ENCODE peak calls at places on chromosome 19, in four cellular contexts. X, G, V and F are unnamed samples.

GRCh38 chr19:11337080-11337479 is 2.4 kb downstream of the RAB3D start:
- ATAC-seq in X (no peak), G (no peak), V (no peak), F (no peak)

GRCh38 chr19:19546751-19547162 is 8.7 kb downstream of the CILP2 start:
- ATAC-seq in X (peak), G (no peak), V (peak), F (peak)

GRCh38 chr19:5844456-5845433 is 5.2 kb upstream of the FUT6 start:
- ATAC-seq in X (no peak), G (no peak), V (peak), F (peak)

GRCh38 chr19:6947745-6948144 is 60.4 kb downstream of the ADGRE1 start:
- ATAC-seq in X (peak), G (peak), V (peak), F (no peak)

GRCh38 chr19:1985588-1986356 is 29.7 kb downstream of the BTBD2 start:
- ATAC-seq in X (no peak), G (no peak), V (peak), F (peak)

GRCh38 chr19:36103842-36104552 is 6.9 kb upstream of the OVOL3 start:
- ATAC-seq in X (peak), G (no peak), V (no peak), F (peak)

GRCh38 chr19:48551437-48552302 is at the start of gene SULT2B1:
- ATAC-seq in X (peak), G (no peak), V (peak), F (peak)

GRCh38 chr19:28406966-28407365 is 806.0 kb downstream of the UQCRFS1 start:
- ATAC-seq in X (no peak), G (no peak), V (no peak), F (no peak)

GRCh38 chr19:42282036-42282762 is 13.1 kb downstream of the CIC start:
- ATAC-seq in X (no peak), G (no peak), V (no peak), F (no peak)

GRCh38 chr19:45817725-45818301 is 2.7 kb upstream of the RSPH6A start:
- ATAC-seq in X (peak), G (peak), V (peak), F (peak)

GRCh38 chr19:39024875-39025641 is 7.3 kb downstream of the FBXO27 start:
- ATAC-seq in X (no peak), G (no peak), V (no peak), F (no peak)

GRCh38 chr19:17797397-17798201 is 2.7 kb downstream of the B3GNT3 start:
- ATAC-seq in X (peak), G (peak), V (peak), F (peak)

GRCh38 chr19:43438291-43439162 is 23.8 kb downstream of the TEX101 start:
- ATAC-seq in X (peak), G (peak), V (peak), F (peak)

GRCh38 chr19:48969276-48970138 is 4.4 kb downstream of the FTL start:
- ATAC-seq in X (no peak), G (peak), V (no peak), F (no peak)

GRCh38 chr19:1122972-1123363 is 19.2 kb downstream of the GPX4 start:
- ATAC-seq in X (peak), G (peak), V (peak), F (peak)

GRCh38 chr19:10368101-10368803 is 12.1 kb downstream of the TYK2 start:
- ATAC-seq in X (no peak), G (no peak), V (no peak), F (no peak)

GRCh38 chr19:13825489-13826475 is 30.5 kb downstream of the ZSWIM4 start:
- ATAC-seq in X (peak), G (peak), V (peak), F (peak)

GRCh38 chr19:3850320-3850972 is 18.4 kb downstream of the ZFR2 start:
- ATAC-seq in X (no peak), G (no peak), V (no peak), F (no peak)

GRCh38 chr19:13986348-13986904 is 19.7 kb downstream of the RFX1 start:
- ATAC-seq in X (peak), G (peak), V (peak), F (peak)